ENCODE peak calls at places on chromosomes 4 and X, in eight cellular contexts. One of them, this sample, is unnamed.
A peak's percentile ranks its signal among the peaks of the same experiment; 100 is the strongest.

GRCh38 chr4:80393246-80393969 is 57.9 kb downstream of the CFAP299 start:
- DNase-seq in endothelial cell of umbilical vein: no peak
- DNase-seq in RWPE1: peak; percentile 20
- DNase-seq in activated CD8-positive, alpha-beta T cell treated with anti-CD3 and anti-CD28 coated beads, Interleukin-2, amount 10 ng/mL, durations not matched to agents 7 days and 5 days: no peak
- DNase-seq in stimulated activated CD4-positive, alpha-beta T cell treated with anti-CD3 and anti-CD28 coated beads, TNF-alpha, amount 100 ng/mL, for 24 hours: no peak
- DNase-seq in kidney: no peak
- DNase-seq in NCI-H1417 treated with DMSO at 0.1 percent for 48 hours: no peak
- DNase-seq in activated CD4-positive, alpha-beta T cell treated with anti-CD3 and anti-CD28 coated beads, Interleukin-2, amount 10 ng/mL, durations not matched to agents 24 days and 14 days: no peak
- DNase-seq in this sample: no peak

GRCh38 chrX:69538321-69538876 is 34.3 kb downstream of the NALF2 start:
- DNase-seq in kidney: peak; percentile 90
- DNase-seq in NCI-H1417 treated with DMSO at 0.1 percent for 48 hours: no peak
- DNase-seq in activated CD4-positive, alpha-beta T cell treated with anti-CD3 and anti-CD28 coated beads, Interleukin-2, amount 10 ng/mL, durations not matched to agents 24 days and 14 days: peak; percentile 91
- DNase-seq in activated CD8-positive, alpha-beta T cell treated with anti-CD3 and anti-CD28 coated beads, Interleukin-2, amount 10 ng/mL, durations not matched to agents 7 days and 5 days: peak; percentile 72
- DNase-seq in endothelial cell of umbilical vein: peak; percentile 46
- DNase-seq in RWPE1: peak; percentile 35
- DNase-seq in stimulated activated CD4-positive, alpha-beta T cell treated with anti-CD3 and anti-CD28 coated beads, TNF-alpha, amount 100 ng/mL, for 24 hours: peak; percentile 64
- DNase-seq in this sample: peak; percentile 23

GRCh38 chr4:37641886-37642849 is 44.0 kb downstream of the RELL1 start:
- DNase-seq in NCI-H1417 treated with DMSO at 0.1 percent for 48 hours: no peak
- DNase-seq in activated CD4-positive, alpha-beta T cell treated with anti-CD3 and anti-CD28 coated beads, Interleukin-2, amount 10 ng/mL, durations not matched to agents 24 days and 14 days: no peak
- DNase-seq in stimulated activated CD4-positive, alpha-beta T cell treated with anti-CD3 and anti-CD28 coated beads, TNF-alpha, amount 100 ng/mL, for 24 hours: no peak
- DNase-seq in RWPE1: no peak
- DNase-seq in kidney: no peak
- DNase-seq in endothelial cell of umbilical vein: no peak
- DNase-seq in activated CD8-positive, alpha-beta T cell treated with anti-CD3 and anti-CD28 coated beads, Interleukin-2, amount 10 ng/mL, durations not matched to agents 7 days and 5 days: no peak
- DNase-seq in this sample: no peak

GRCh38 chrX:130285710-130286109 is 17.0 kb upstream of the ZNF280C start:
- DNase-seq in activated CD4-positive, alpha-beta T cell treated with anti-CD3 and anti-CD28 coated beads, Interleukin-2, amount 10 ng/mL, durations not matched to agents 24 days and 14 days: no peak
- DNase-seq in stimulated activated CD4-positive, alpha-beta T cell treated with anti-CD3 and anti-CD28 coated beads, TNF-alpha, amount 100 ng/mL, for 24 hours: no peak
- DNase-seq in RWPE1: no peak
- DNase-seq in endothelial cell of umbilical vein: no peak
- DNase-seq in NCI-H1417 treated with DMSO at 0.1 percent for 48 hours: no peak
- DNase-seq in kidney: no peak
- DNase-seq in activated CD8-positive, alpha-beta T cell treated with anti-CD3 and anti-CD28 coated beads, Interleukin-2, amount 10 ng/mL, durations not matched to agents 7 days and 5 days: no peak
- DNase-seq in this sample: no peak

GRCh38 chr4:40916880-40917279 is 167.1 kb downstream of the NSUN7 start:
- DNase-seq in kidney: no peak
- DNase-seq in RWPE1: no peak
- DNase-seq in activated CD4-positive, alpha-beta T cell treated with anti-CD3 and anti-CD28 coated beads, Interleukin-2, amount 10 ng/mL, durations not matched to agents 24 days and 14 days: peak; percentile 78
- DNase-seq in activated CD8-positive, alpha-beta T cell treated with anti-CD3 and anti-CD28 coated beads, Interleukin-2, amount 10 ng/mL, durations not matched to agents 7 days and 5 days: peak; percentile 46
- DNase-seq in endothelial cell of umbilical vein: peak; percentile 42
- DNase-seq in stimulated activated CD4-positive, alpha-beta T cell treated with anti-CD3 and anti-CD28 coated beads, TNF-alpha, amount 100 ng/mL, for 24 hours: peak; percentile 55
- DNase-seq in NCI-H1417 treated with DMSO at 0.1 percent for 48 hours: no peak
- DNase-seq in this sample: no peak

GRCh38 chr4:146132445-146132844 is 43.1 kb upstream of the LSM6 start:
- DNase-seq in stimulated activated CD4-positive, alpha-beta T cell treated with anti-CD3 and anti-CD28 coated beads, TNF-alpha, amount 100 ng/mL, for 24 hours: peak; percentile 57
- DNase-seq in kidney: no peak
- DNase-seq in activated CD4-positive, alpha-beta T cell treated with anti-CD3 and anti-CD28 coated beads, Interleukin-2, amount 10 ng/mL, durations not matched to agents 24 days and 14 days: peak; percentile 73
- DNase-seq in NCI-H1417 treated with DMSO at 0.1 percent for 48 hours: no peak
- DNase-seq in endothelial cell of umbilical vein: no peak
- DNase-seq in RWPE1: peak; percentile 5
- DNase-seq in activated CD8-positive, alpha-beta T cell treated with anti-CD3 and anti-CD28 coated beads, Interleukin-2, amount 10 ng/mL, durations not matched to agents 7 days and 5 days: no peak
- DNase-seq in this sample: no peak

GRCh38 chr4:140213736-140214135 is 59.8 kb upstream of the MAML3 start:
- DNase-seq in stimulated activated CD4-positive, alpha-beta T cell treated with anti-CD3 and anti-CD28 coated beads, TNF-alpha, amount 100 ng/mL, for 24 hours: no peak
- DNase-seq in endothelial cell of umbilical vein: no peak
- DNase-seq in activated CD8-positive, alpha-beta T cell treated with anti-CD3 and anti-CD28 coated beads, Interleukin-2, amount 10 ng/mL, durations not matched to agents 7 days and 5 days: no peak
- DNase-seq in activated CD4-positive, alpha-beta T cell treated with anti-CD3 and anti-CD28 coated beads, Interleukin-2, amount 10 ng/mL, durations not matched to agents 24 days and 14 days: peak; percentile 21
- DNase-seq in kidney: no peak
- DNase-seq in NCI-H1417 treated with DMSO at 0.1 percent for 48 hours: no peak
- DNase-seq in RWPE1: peak; percentile 54
- DNase-seq in this sample: no peak

GRCh38 chrX:36534900-36535299 is 473.3 kb upstream of the FAM47C start:
- DNase-seq in stimulated activated CD4-positive, alpha-beta T cell treated with anti-CD3 and anti-CD28 coated beads, TNF-alpha, amount 100 ng/mL, for 24 hours: no peak
- DNase-seq in activated CD4-positive, alpha-beta T cell treated with anti-CD3 and anti-CD28 coated beads, Interleukin-2, amount 10 ng/mL, durations not matched to agents 24 days and 14 days: no peak
- DNase-seq in activated CD8-positive, alpha-beta T cell treated with anti-CD3 and anti-CD28 coated beads, Interleukin-2, amount 10 ng/mL, durations not matched to agents 7 days and 5 days: no peak
- DNase-seq in RWPE1: no peak
- DNase-seq in kidney: no peak
- DNase-seq in NCI-H1417 treated with DMSO at 0.1 percent for 48 hours: no peak
- DNase-seq in endothelial cell of umbilical vein: no peak
- DNase-seq in this sample: no peak

GRCh38 chrX:106168107-106168506 is at the start of gene PWWP3B:
- DNase-seq in kidney: no peak
- DNase-seq in activated CD4-positive, alpha-beta T cell treated with anti-CD3 and anti-CD28 coated beads, Interleukin-2, amount 10 ng/mL, durations not matched to agents 24 days and 14 days: no peak
- DNase-seq in activated CD8-positive, alpha-beta T cell treated with anti-CD3 and anti-CD28 coated beads, Interleukin-2, amount 10 ng/mL, durations not matched to agents 7 days and 5 days: no peak
- DNase-seq in endothelial cell of umbilical vein: no peak
- DNase-seq in NCI-H1417 treated with DMSO at 0.1 percent for 48 hours: no peak
- DNase-seq in RWPE1: peak; percentile 7
- DNase-seq in stimulated activated CD4-positive, alpha-beta T cell treated with anti-CD3 and anti-CD28 coated beads, TNF-alpha, amount 100 ng/mL, for 24 hours: no peak
- DNase-seq in this sample: no peak

GRCh38 chr4:162793004-162793403 is 373.7 kb downstream of the NAF1 start:
- DNase-seq in RWPE1: no peak
- DNase-seq in kidney: no peak
- DNase-seq in activated CD8-positive, alpha-beta T cell treated with anti-CD3 and anti-CD28 coated beads, Interleukin-2, amount 10 ng/mL, durations not matched to agents 7 days and 5 days: no peak
- DNase-seq in stimulated activated CD4-positive, alpha-beta T cell treated with anti-CD3 and anti-CD28 coated beads, TNF-alpha, amount 100 ng/mL, for 24 hours: no peak
- DNase-seq in endothelial cell of umbilical vein: no peak
- DNase-seq in activated CD4-positive, alpha-beta T cell treated with anti-CD3 and anti-CD28 coated beads, Interleukin-2, amount 10 ng/mL, durations not matched to agents 24 days and 14 days: no peak
- DNase-seq in NCI-H1417 treated with DMSO at 0.1 percent for 48 hours: no peak
- DNase-seq in this sample: no peak

GRCh38 chr4:7722716-7723115 is 216.9 kb downstream of the AFAP1 start:
- DNase-seq in stimulated activated CD4-positive, alpha-beta T cell treated with anti-CD3 and anti-CD28 coated beads, TNF-alpha, amount 100 ng/mL, for 24 hours: no peak
- DNase-seq in kidney: no peak
- DNase-seq in RWPE1: no peak
- DNase-seq in endothelial cell of umbilical vein: peak; percentile 35
- DNase-seq in activated CD8-positive, alpha-beta T cell treated with anti-CD3 and anti-CD28 coated beads, Interleukin-2, amount 10 ng/mL, durations not matched to agents 7 days and 5 days: no peak
- DNase-seq in NCI-H1417 treated with DMSO at 0.1 percent for 48 hours: no peak
- DNase-seq in activated CD4-positive, alpha-beta T cell treated with anti-CD3 and anti-CD28 coated beads, Interleukin-2, amount 10 ng/mL, durations not matched to agents 24 days and 14 days: no peak
- DNase-seq in this sample: no peak

GRCh38 chr4:189232274-189232673 is 708.4 kb upstream of the FRG1 start:
- DNase-seq in activated CD4-positive, alpha-beta T cell treated with anti-CD3 and anti-CD28 coated beads, Interleukin-2, amount 10 ng/mL, durations not matched to agents 24 days and 14 days: no peak
- DNase-seq in NCI-H1417 treated with DMSO at 0.1 percent for 48 hours: no peak
- DNase-seq in kidney: no peak
- DNase-seq in RWPE1: no peak
- DNase-seq in activated CD8-positive, alpha-beta T cell treated with anti-CD3 and anti-CD28 coated beads, Interleukin-2, amount 10 ng/mL, durations not matched to agents 7 days and 5 days: no peak
- DNase-seq in endothelial cell of umbilical vein: no peak
- DNase-seq in stimulated activated CD4-positive, alpha-beta T cell treated with anti-CD3 and anti-CD28 coated beads, TNF-alpha, amount 100 ng/mL, for 24 hours: no peak
- DNase-seq in this sample: no peak

GRCh38 chr4:52966781-52967180 is 104.7 kb downstream of the RASL11B start:
- DNase-seq in RWPE1: no peak
- DNase-seq in activated CD4-positive, alpha-beta T cell treated with anti-CD3 and anti-CD28 coated beads, Interleukin-2, amount 10 ng/mL, durations not matched to agents 24 days and 14 days: no peak
- DNase-seq in stimulated activated CD4-positive, alpha-beta T cell treated with anti-CD3 and anti-CD28 coated beads, TNF-alpha, amount 100 ng/mL, for 24 hours: no peak
- DNase-seq in NCI-H1417 treated with DMSO at 0.1 percent for 48 hours: no peak
- DNase-seq in kidney: no peak
- DNase-seq in activated CD8-positive, alpha-beta T cell treated with anti-CD3 and anti-CD28 coated beads, Interleukin-2, amount 10 ng/mL, durations not matched to agents 7 days and 5 days: no peak
- DNase-seq in endothelial cell of umbilical vein: no peak
- DNase-seq in this sample: no peak

GRCh38 chrX:132955710-132956109 is 2.7 kb downstream of the HS6ST2 start:
- DNase-seq in NCI-H1417 treated with DMSO at 0.1 percent for 48 hours: no peak
- DNase-seq in activated CD4-positive, alpha-beta T cell treated with anti-CD3 and anti-CD28 coated beads, Interleukin-2, amount 10 ng/mL, durations not matched to agents 24 days and 14 days: no peak
- DNase-seq in stimulated activated CD4-positive, alpha-beta T cell treated with anti-CD3 and anti-CD28 coated beads, TNF-alpha, amount 100 ng/mL, for 24 hours: no peak
- DNase-seq in RWPE1: no peak
- DNase-seq in kidney: no peak
- DNase-seq in endothelial cell of umbilical vein: no peak
- DNase-seq in activated CD8-positive, alpha-beta T cell treated with anti-CD3 and anti-CD28 coated beads, Interleukin-2, amount 10 ng/mL, durations not matched to agents 7 days and 5 days: no peak
- DNase-seq in this sample: no peak

GRCh38 chr4:40749717-40750460 is at the start of gene NSUN7:
- DNase-seq in kidney: peak; percentile 92
- DNase-seq in NCI-H1417 treated with DMSO at 0.1 percent for 48 hours: peak; percentile 27
- DNase-seq in activated CD8-positive, alpha-beta T cell treated with anti-CD3 and anti-CD28 coated beads, Interleukin-2, amount 10 ng/mL, durations not matched to agents 7 days and 5 days: peak; percentile 37
- DNase-seq in endothelial cell of umbilical vein: peak; percentile 10
- DNase-seq in activated CD4-positive, alpha-beta T cell treated with anti-CD3 and anti-CD28 coated beads, Interleukin-2, amount 10 ng/mL, durations not matched to agents 24 days and 14 days: peak; percentile 77
- DNase-seq in RWPE1: peak; percentile 34
- DNase-seq in stimulated activated CD4-positive, alpha-beta T cell treated with anti-CD3 and anti-CD28 coated beads, TNF-alpha, amount 100 ng/mL, for 24 hours: peak; percentile 27
- DNase-seq in this sample: no peak

GRCh38 chr4:85489273-85489672 is 14.3 kb downstream of the ARHGAP24 start:
- DNase-seq in kidney: no peak
- DNase-seq in activated CD8-positive, alpha-beta T cell treated with anti-CD3 and anti-CD28 coated beads, Interleukin-2, amount 10 ng/mL, durations not matched to agents 7 days and 5 days: no peak
- DNase-seq in RWPE1: peak; percentile 47
- DNase-seq in stimulated activated CD4-positive, alpha-beta T cell treated with anti-CD3 and anti-CD28 coated beads, TNF-alpha, amount 100 ng/mL, for 24 hours: no peak
- DNase-seq in endothelial cell of umbilical vein: no peak
- DNase-seq in activated CD4-positive, alpha-beta T cell treated with anti-CD3 and anti-CD28 coated beads, Interleukin-2, amount 10 ng/mL, durations not matched to agents 24 days and 14 days: no peak
- DNase-seq in NCI-H1417 treated with DMSO at 0.1 percent for 48 hours: no peak
- DNase-seq in this sample: no peak

GRCh38 chr4:123649644-123650356 is 253.2 kb downstream of the SPRY1 start:
- DNase-seq in activated CD8-positive, alpha-beta T cell treated with anti-CD3 and anti-CD28 coated beads, Interleukin-2, amount 10 ng/mL, durations not matched to agents 7 days and 5 days: no peak
- DNase-seq in kidney: no peak
- DNase-seq in NCI-H1417 treated with DMSO at 0.1 percent for 48 hours: peak; percentile 54
- DNase-seq in endothelial cell of umbilical vein: no peak
- DNase-seq in RWPE1: peak; percentile 64
- DNase-seq in stimulated activated CD4-positive, alpha-beta T cell treated with anti-CD3 and anti-CD28 coated beads, TNF-alpha, amount 100 ng/mL, for 24 hours: no peak
- DNase-seq in activated CD4-positive, alpha-beta T cell treated with anti-CD3 and anti-CD28 coated beads, Interleukin-2, amount 10 ng/mL, durations not matched to agents 24 days and 14 days: no peak
- DNase-seq in this sample: peak; percentile 49

GRCh38 chr4:81523672-81524436 is 52.1 kb upstream of the RASGEF1B start:
- DNase-seq in activated CD8-positive, alpha-beta T cell treated with anti-CD3 and anti-CD28 coated beads, Interleukin-2, amount 10 ng/mL, durations not matched to agents 7 days and 5 days: no peak
- DNase-seq in stimulated activated CD4-positive, alpha-beta T cell treated with anti-CD3 and anti-CD28 coated beads, TNF-alpha, amount 100 ng/mL, for 24 hours: no peak
- DNase-seq in NCI-H1417 treated with DMSO at 0.1 percent for 48 hours: no peak
- DNase-seq in activated CD4-positive, alpha-beta T cell treated with anti-CD3 and anti-CD28 coated beads, Interleukin-2, amount 10 ng/mL, durations not matched to agents 24 days and 14 days: no peak
- DNase-seq in RWPE1: no peak
- DNase-seq in endothelial cell of umbilical vein: no peak
- DNase-seq in kidney: no peak
- DNase-seq in this sample: no peak

GRCh38 chr4:138158746-138159297 is 83.3 kb downstream of the SLC7A11 start:
- DNase-seq in activated CD8-positive, alpha-beta T cell treated with anti-CD3 and anti-CD28 coated beads, Interleukin-2, amount 10 ng/mL, durations not matched to agents 7 days and 5 days: no peak
- DNase-seq in activated CD4-positive, alpha-beta T cell treated with anti-CD3 and anti-CD28 coated beads, Interleukin-2, amount 10 ng/mL, durations not matched to agents 24 days and 14 days: no peak
- DNase-seq in NCI-H1417 treated with DMSO at 0.1 percent for 48 hours: no peak
- DNase-seq in stimulated activated CD4-positive, alpha-beta T cell treated with anti-CD3 and anti-CD28 coated beads, TNF-alpha, amount 100 ng/mL, for 24 hours: no peak
- DNase-seq in RWPE1: peak; percentile 5
- DNase-seq in kidney: no peak
- DNase-seq in endothelial cell of umbilical vein: peak; percentile 43
- DNase-seq in this sample: no peak

GRCh38 chr4:153267915-153268694 is 63.9 kb downstream of the TRIM2 start:
- DNase-seq in activated CD4-positive, alpha-beta T cell treated with anti-CD3 and anti-CD28 coated beads, Interleukin-2, amount 10 ng/mL, durations not matched to agents 24 days and 14 days: no peak
- DNase-seq in NCI-H1417 treated with DMSO at 0.1 percent for 48 hours: no peak
- DNase-seq in kidney: no peak
- DNase-seq in endothelial cell of umbilical vein: no peak
- DNase-seq in stimulated activated CD4-positive, alpha-beta T cell treated with anti-CD3 and anti-CD28 coated beads, TNF-alpha, amount 100 ng/mL, for 24 hours: no peak
- DNase-seq in RWPE1: no peak
- DNase-seq in activated CD8-positive, alpha-beta T cell treated with anti-CD3 and anti-CD28 coated beads, Interleukin-2, amount 10 ng/mL, durations not matched to agents 7 days and 5 days: no peak
- DNase-seq in this sample: no peak

GRCh38 chr4:163164591-163164990 is 2.1 kb downstream of the NAF1 start:
- DNase-seq in endothelial cell of umbilical vein: no peak
- DNase-seq in activated CD8-positive, alpha-beta T cell treated with anti-CD3 and anti-CD28 coated beads, Interleukin-2, amount 10 ng/mL, durations not matched to agents 7 days and 5 days: no peak
- DNase-seq in stimulated activated CD4-positive, alpha-beta T cell treated with anti-CD3 and anti-CD28 coated beads, TNF-alpha, amount 100 ng/mL, for 24 hours: no peak
- DNase-seq in kidney: no peak
- DNase-seq in activated CD4-positive, alpha-beta T cell treated with anti-CD3 and anti-CD28 coated beads, Interleukin-2, amount 10 ng/mL, durations not matched to agents 24 days and 14 days: no peak
- DNase-seq in NCI-H1417 treated with DMSO at 0.1 percent for 48 hours: no peak
- DNase-seq in RWPE1: peak; percentile 49
- DNase-seq in this sample: no peak

GRCh38 chrX:121733514-121733913 is 686.1 kb downstream of the GLUD2 start:
- DNase-seq in activated CD4-positive, alpha-beta T cell treated with anti-CD3 and anti-CD28 coated beads, Interleukin-2, amount 10 ng/mL, durations not matched to agents 24 days and 14 days: no peak
- DNase-seq in NCI-H1417 treated with DMSO at 0.1 percent for 48 hours: no peak
- DNase-seq in RWPE1: peak; percentile 1
- DNase-seq in kidney: no peak
- DNase-seq in activated CD8-positive, alpha-beta T cell treated with anti-CD3 and anti-CD28 coated beads, Interleukin-2, amount 10 ng/mL, durations not matched to agents 7 days and 5 days: no peak
- DNase-seq in stimulated activated CD4-positive, alpha-beta T cell treated with anti-CD3 and anti-CD28 coated beads, TNF-alpha, amount 100 ng/mL, for 24 hours: no peak
- DNase-seq in endothelial cell of umbilical vein: no peak
- DNase-seq in this sample: no peak

GRCh38 chr4:105520819-105521790 is 31.3 kb upstream of the ARHGEF38 start:
- DNase-seq in RWPE1: peak; percentile 53
- DNase-seq in activated CD4-positive, alpha-beta T cell treated with anti-CD3 and anti-CD28 coated beads, Interleukin-2, amount 10 ng/mL, durations not matched to agents 24 days and 14 days: peak; percentile 66
- DNase-seq in kidney: no peak
- DNase-seq in stimulated activated CD4-positive, alpha-beta T cell treated with anti-CD3 and anti-CD28 coated beads, TNF-alpha, amount 100 ng/mL, for 24 hours: no peak
- DNase-seq in NCI-H1417 treated with DMSO at 0.1 percent for 48 hours: no peak
- DNase-seq in endothelial cell of umbilical vein: peak; percentile 63
- DNase-seq in activated CD8-positive, alpha-beta T cell treated with anti-CD3 and anti-CD28 coated beads, Interleukin-2, amount 10 ng/mL, durations not matched to agents 7 days and 5 days: peak; percentile 31
- DNase-seq in this sample: no peak

GRCh38 chr4:108825737-108826136 is 62.9 kb upstream of the ETNPPL start:
- DNase-seq in activated CD8-positive, alpha-beta T cell treated with anti-CD3 and anti-CD28 coated beads, Interleukin-2, amount 10 ng/mL, durations not matched to agents 7 days and 5 days: no peak
- DNase-seq in NCI-H1417 treated with DMSO at 0.1 percent for 48 hours: no peak
- DNase-seq in kidney: no peak
- DNase-seq in activated CD4-positive, alpha-beta T cell treated with anti-CD3 and anti-CD28 coated beads, Interleukin-2, amount 10 ng/mL, durations not matched to agents 24 days and 14 days: no peak
- DNase-seq in endothelial cell of umbilical vein: no peak
- DNase-seq in stimulated activated CD4-positive, alpha-beta T cell treated with anti-CD3 and anti-CD28 coated beads, TNF-alpha, amount 100 ng/mL, for 24 hours: no peak
- DNase-seq in RWPE1: no peak
- DNase-seq in this sample: no peak

GRCh38 chrX:69291111-69291510 is 125.9 kb upstream of the PJA1 start:
- DNase-seq in RWPE1: no peak
- DNase-seq in activated CD8-positive, alpha-beta T cell treated with anti-CD3 and anti-CD28 coated beads, Interleukin-2, amount 10 ng/mL, durations not matched to agents 7 days and 5 days: no peak
- DNase-seq in activated CD4-positive, alpha-beta T cell treated with anti-CD3 and anti-CD28 coated beads, Interleukin-2, amount 10 ng/mL, durations not matched to agents 24 days and 14 days: no peak
- DNase-seq in endothelial cell of umbilical vein: no peak
- DNase-seq in NCI-H1417 treated with DMSO at 0.1 percent for 48 hours: no peak
- DNase-seq in kidney: no peak
- DNase-seq in stimulated activated CD4-positive, alpha-beta T cell treated with anti-CD3 and anti-CD28 coated beads, TNF-alpha, amount 100 ng/mL, for 24 hours: no peak
- DNase-seq in this sample: no peak

GRCh38 chr4:1056671-1057402 is 45.4 kb downstream of the FGFRL1 start:
- DNase-seq in stimulated activated CD4-positive, alpha-beta T cell treated with anti-CD3 and anti-CD28 coated beads, TNF-alpha, amount 100 ng/mL, for 24 hours: no peak
- DNase-seq in endothelial cell of umbilical vein: no peak
- DNase-seq in activated CD8-positive, alpha-beta T cell treated with anti-CD3 and anti-CD28 coated beads, Interleukin-2, amount 10 ng/mL, durations not matched to agents 7 days and 5 days: no peak
- DNase-seq in kidney: no peak
- DNase-seq in activated CD4-positive, alpha-beta T cell treated with anti-CD3 and anti-CD28 coated beads, Interleukin-2, amount 10 ng/mL, durations not matched to agents 24 days and 14 days: no peak
- DNase-seq in NCI-H1417 treated with DMSO at 0.1 percent for 48 hours: no peak
- DNase-seq in RWPE1: no peak
- DNase-seq in this sample: no peak

GRCh38 chr4:33086351-33086900 is 2366.3 kb downstream of the PCDH7 start:
- DNase-seq in activated CD8-positive, alpha-beta T cell treated with anti-CD3 and anti-CD28 coated beads, Interleukin-2, amount 10 ng/mL, durations not matched to agents 7 days and 5 days: no peak
- DNase-seq in NCI-H1417 treated with DMSO at 0.1 percent for 48 hours: no peak
- DNase-seq in RWPE1: no peak
- DNase-seq in endothelial cell of umbilical vein: no peak
- DNase-seq in kidney: no peak
- DNase-seq in stimulated activated CD4-positive, alpha-beta T cell treated with anti-CD3 and anti-CD28 coated beads, TNF-alpha, amount 100 ng/mL, for 24 hours: no peak
- DNase-seq in activated CD4-positive, alpha-beta T cell treated with anti-CD3 and anti-CD28 coated beads, Interleukin-2, amount 10 ng/mL, durations not matched to agents 24 days and 14 days: no peak
- DNase-seq in this sample: no peak

GRCh38 chr4:16125571-16126445 is 42.0 kb upstream of the PROM1 start:
- DNase-seq in stimulated activated CD4-positive, alpha-beta T cell treated with anti-CD3 and anti-CD28 coated beads, TNF-alpha, amount 100 ng/mL, for 24 hours: no peak
- DNase-seq in activated CD4-positive, alpha-beta T cell treated with anti-CD3 and anti-CD28 coated beads, Interleukin-2, amount 10 ng/mL, durations not matched to agents 24 days and 14 days: no peak
- DNase-seq in kidney: no peak
- DNase-seq in NCI-H1417 treated with DMSO at 0.1 percent for 48 hours: no peak
- DNase-seq in activated CD8-positive, alpha-beta T cell treated with anti-CD3 and anti-CD28 coated beads, Interleukin-2, amount 10 ng/mL, durations not matched to agents 7 days and 5 days: no peak
- DNase-seq in endothelial cell of umbilical vein: no peak
- DNase-seq in RWPE1: no peak
- DNase-seq in this sample: no peak

GRCh38 chr4:7500404-7500803 is 65.7 kb upstream of the PSAPL1 start:
- DNase-seq in activated CD4-positive, alpha-beta T cell treated with anti-CD3 and anti-CD28 coated beads, Interleukin-2, amount 10 ng/mL, durations not matched to agents 24 days and 14 days: no peak
- DNase-seq in NCI-H1417 treated with DMSO at 0.1 percent for 48 hours: no peak
- DNase-seq in endothelial cell of umbilical vein: no peak
- DNase-seq in RWPE1: no peak
- DNase-seq in kidney: no peak
- DNase-seq in stimulated activated CD4-positive, alpha-beta T cell treated with anti-CD3 and anti-CD28 coated beads, TNF-alpha, amount 100 ng/mL, for 24 hours: no peak
- DNase-seq in activated CD8-positive, alpha-beta T cell treated with anti-CD3 and anti-CD28 coated beads, Interleukin-2, amount 10 ng/mL, durations not matched to agents 7 days and 5 days: no peak
- DNase-seq in this sample: no peak

GRCh38 chr4:114028071-114028470 is 48.6 kb upstream of the ARSJ start:
- DNase-seq in RWPE1: peak; percentile 11
- DNase-seq in activated CD4-positive, alpha-beta T cell treated with anti-CD3 and anti-CD28 coated beads, Interleukin-2, amount 10 ng/mL, durations not matched to agents 24 days and 14 days: no peak
- DNase-seq in NCI-H1417 treated with DMSO at 0.1 percent for 48 hours: no peak
- DNase-seq in kidney: no peak
- DNase-seq in endothelial cell of umbilical vein: peak; percentile 92
- DNase-seq in stimulated activated CD4-positive, alpha-beta T cell treated with anti-CD3 and anti-CD28 coated beads, TNF-alpha, amount 100 ng/mL, for 24 hours: no peak
- DNase-seq in activated CD8-positive, alpha-beta T cell treated with anti-CD3 and anti-CD28 coated beads, Interleukin-2, amount 10 ng/mL, durations not matched to agents 7 days and 5 days: no peak
- DNase-seq in this sample: no peak

This sample was measured in gastrocnemius medialis.